ENCODE peak calls at places on chromosome 2, in four cellular contexts. Q is GDM1, X is skeletal muscle cell, D is B cell. N is an unnamed sample.

GRCh38 chr2:130252880-130253645 is 54.8 kb upstream of the TUBA3E start:
- DNase-seq in Q (no peak), X (no peak), D (no peak), N (no peak)

GRCh38 chr2:171832489-171832888 is 61.6 kb downstream of the SLC25A12 start:
- DNase-seq in Q (no peak), X (no peak), D (no peak), N (no peak)

GRCh38 chr2:54772110-54772509 is 48.6 kb downstream of the EML6 start:
- DNase-seq in Q (no peak), X (no peak), D (no peak), N (no peak)

GRCh38 chr2:38433607-38433975 is 56.5 kb upstream of the ATL2 start:
- DNase-seq in Q (no peak), X (no peak), D (no peak), N (no peak)

GRCh38 chr2:105417789-105418475 is 19.1 kb upstream of the FHL2 start:
- DNase-seq in Q (no peak), X (no peak), D (no peak), N (no peak)

GRCh38 chr2:196318517-196319377 is 147.4 kb upstream of the STK17B start:
- DNase-seq in Q (no peak), X (no peak), D (no peak), N (no peak)

GRCh38 chr2:191846787-191847620 is at the start of gene CAVIN2:
- DNase-seq in Q (peak), X (peak), D (no peak), N (no peak)

GRCh38 chr2:15262792-15263191 is 298.3 kb downstream of the NBAS start:
- DNase-seq in Q (no peak), X (no peak), D (no peak), N (no peak)

GRCh38 chr2:235358981-235359471 is 134.8 kb upstream of the AGAP1 start:
- DNase-seq in Q (no peak), X (no peak), D (no peak), N (no peak)

GRCh38 chr2:84309281-84309680 is 149.8 kb downstream of the SUCLG1 start:
- DNase-seq in Q (no peak), X (no peak), D (no peak), N (no peak)

GRCh38 chr2:215799194-215799593 is 214.2 kb downstream of the MREG start:
- DNase-seq in Q (no peak), X (no peak), D (no peak), N (no peak)

GRCh38 chr2:20516646-20517341 is 69.9 kb downstream of the RHOB start:
- DNase-seq in Q (no peak), X (no peak), D (no peak), N (no peak)

GRCh38 chr2:215619022-215619958 is 183.4 kb upstream of the FN1 start:
- DNase-seq in Q (no peak), X (peak), D (no peak), N (no peak)

GRCh38 chr2:9617749-9618148 is 13.0 kb downstream of the YWHAQ start:
- DNase-seq in Q (no peak), X (no peak), D (no peak), N (no peak)